ENCODE peak calls at places on chromosomes 5 and 9, in eight cellular contexts. F is cardiac muscle cell, Y is uterus, E is suprapubic skin, B is heart right ventricle, X is ovary, V is right atrium auricular region, I is psoas muscle. U is an unnamed sample. For H3K4me1, the result is how much of the 10 kb centered on the place peaks cover.

GRCh38 chr5:59069438-59070079 is 486.7 kb downstream of the RAB3C start:
- DNase-seq in F (peak), Y (no peak), E (no peak), B (no peak), X (no peak), V (peak), I (no peak), U (peak)

GRCh38 chr5:156391139-156391538 is 64.2 kb downstream of the SGCD start:
- DNase-seq in F (peak), Y (no peak), E (no peak), B (no peak), X (no peak), V (no peak), I (no peak), U (no peak)

GRCh38 chr5:175573493-175574269 is 84.2 kb upstream of the HRH2 start:
- DNase-seq in F (no peak), Y (no peak), E (no peak), B (no peak), X (no peak), V (no peak), I (no peak), U (no peak)

GRCh38 chr9:106678273-106678672 is 184.7 kb upstream of the ZNF462 start:
- DNase-seq in F (no peak), Y (no peak), E (no peak), B (no peak), X (no peak), V (no peak), I (no peak), U (no peak)

GRCh38 chr9:114417511-114417910 is 29.7 kb upstream of the AKNA start:
- DNase-seq in F (peak), Y (no peak), E (no peak), B (no peak), X (no peak), V (no peak), I (no peak), U (no peak)

GRCh38 chr5:82985763-82986162 is 91.4 kb downstream of the TMEM167A start:
- DNase-seq in F (no peak), Y (no peak), E (no peak), B (no peak), X (no peak), V (no peak), I (no peak), U (no peak)

GRCh38 chr9:101478906-101479305 is 43.3 kb upstream of the ALDOB start:
- DNase-seq in F (no peak), Y (no peak), E (no peak), B (no peak), X (no peak), V (no peak), I (no peak), U (no peak)

GRCh38 chr9:127319366-127320121 is 55.0 kb downstream of the GARNL3 start:
- DNase-seq in F (no peak), Y (no peak), E (no peak), B (no peak), X (no peak), V (no peak), I (no peak), U (no peak)

GRCh38 chr9:18989865-18990264 is 43.1 kb downstream of the SAXO1 start:
- DNase-seq in F (no peak), Y (no peak), E (no peak), B (no peak), X (no peak), V (no peak), I (no peak), U (no peak)

GRCh38 chr9:90132866-90133265 is 509.8 kb downstream of the DIRAS2 start:
- DNase-seq in F (no peak), Y (no peak), E (no peak), B (no peak), X (no peak), V (no peak), I (no peak), U (no peak)

GRCh38 chr9:95533996-95534680 is 17.4 kb upstream of the PTCH1 start:
- DNase-seq in F (no peak), Y (no peak), E (no peak), B (no peak), X (no peak), V (no peak), I (no peak), U (no peak)

GRCh38 chr5:179265529-179266290 is 79.6 kb downstream of the ADAMTS2 start:
- DNase-seq in F (peak), Y (peak), E (peak), B (peak), X (peak), V (peak), I (peak), U (peak)

GRCh38 chr9:18490591-18491370 is 16.8 kb downstream of the ADAMTSL1 start:
- DNase-seq in F (peak), Y (peak), E (peak), B (no peak), X (no peak), V (no peak), I (peak), U (peak)

GRCh38 chr5:112690605-112691340 is 46.9 kb upstream of the APC start:
- DNase-seq in F (no peak), Y (no peak), E (no peak), B (no peak), X (no peak), V (no peak), I (no peak), U (no peak)

GRCh38 chr5:51518607-51519006 is 135.4 kb downstream of the ISL1 start:
- DNase-seq in F (no peak), Y (no peak), E (no peak), B (no peak), X (no peak), V (no peak), I (no peak), U (no peak)

GRCh38 chr9:95157491-95158151 is 159.9 kb downstream of the FANCC start:
- DNase-seq in F (peak), Y (peak), E (no peak), B (no peak), X (no peak), V (peak), I (no peak), U (no peak)

GRCh38 chr9:131609116-131609830 is 64.0 kb downstream of the PRRT1B start:
- DNase-seq in F (peak), Y (peak), E (peak), B (no peak), X (peak), V (peak), I (peak), U (no peak)

GRCh38 chr9:104993291-104993963 is 65.5 kb upstream of the ABCA1 start:
- DNase-seq in F (peak), Y (peak), E (peak), B (peak), X (no peak), V (peak), I (peak), U (peak)

GRCh38 chr9:108885643-108886348 is 23.7 kb downstream of the ACTL7A start:
- DNase-seq in F (peak), Y (no peak), E (no peak), B (no peak), X (peak), V (no peak), I (no peak), U (no peak)

GRCh38 chr5:124001216-124001615 is 489.2 kb downstream of the CSNK1G3 start:
- DNase-seq in F (no peak), Y (no peak), E (no peak), B (no peak), X (no peak), V (no peak), I (no peak), U (no peak)

GRCh38 chr5:53170748-53171349 is 61.3 kb upstream of the MOCS2 start:
- DNase-seq in F (peak), Y (no peak), E (no peak), B (no peak), X (no peak), V (no peak), I (no peak), U (no peak)

GRCh38 chr9:88753691-88754367 is 218.9 kb downstream of the NXNL2 start:
- DNase-seq in F (peak), Y (no peak), E (no peak), B (no peak), X (no peak), V (no peak), I (no peak), U (no peak)

GRCh38 chr5:175765858-175766257 is 105.5 kb upstream of the CPLX2 start:
- DNase-seq in F (no peak), Y (no peak), E (no peak), B (no peak), X (no peak), V (no peak), I (no peak), U (no peak)

DNA sequence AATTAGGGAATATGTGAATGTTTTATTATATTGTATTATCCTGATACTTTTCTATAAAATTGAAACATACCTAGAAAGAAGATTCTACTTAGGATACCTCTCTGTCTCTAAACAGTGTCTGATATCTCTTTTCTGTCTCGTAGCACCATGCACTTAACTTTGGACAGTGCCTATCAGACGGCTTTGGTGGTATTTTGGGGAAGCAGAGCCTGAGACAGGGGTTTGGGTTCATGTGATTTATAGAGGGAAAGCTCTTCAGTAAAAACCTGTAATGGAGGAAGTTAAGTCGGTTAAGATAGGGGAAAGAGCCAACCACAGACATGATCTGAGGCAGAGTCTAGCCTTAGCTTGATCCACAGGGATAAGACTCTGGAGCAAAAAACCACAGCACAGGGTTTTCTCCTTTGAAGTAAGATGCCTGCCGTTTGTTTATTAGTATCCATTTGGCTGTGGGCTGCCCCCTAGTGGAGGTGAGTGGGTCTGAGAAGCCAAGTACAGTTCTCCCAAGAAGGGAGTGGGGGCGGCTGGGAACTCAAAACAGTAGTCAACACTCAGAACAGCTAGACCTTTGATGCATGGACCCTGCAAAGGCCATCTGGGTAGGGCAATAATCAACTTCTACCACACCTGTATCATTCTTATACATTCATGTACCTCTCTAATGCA is 141.2 kb upstream of the ASTN2 start:
- DNase-seq in F (peak), Y (no peak), E (peak), B (peak), X (no peak), V (peak), I (peak), U (no peak)
- TF ChIP-seq CTCF in F (peak), Y (no peak), E (no peak), B (peak), X (no peak), V (peak), I (peak), U (peak)

GRCh38 chr9:120714088-120714845 is at the start of gene MEGF9:
- DNase-seq in F (peak), Y (peak), E (peak), B (peak), X (peak), V (peak), I (peak), U (peak)

GRCh38 chr9:120713257-120714087 is 798 bp downstream of the MEGF9 start:
- DNase-seq in F (no peak), Y (peak), E (peak), B (peak), X (peak), V (no peak), I (peak), U (no peak)

GRCh38 chr9:120711841-120712538 is 2.3 kb downstream of the MEGF9 start:
- DNase-seq in F (no peak), Y (no peak), E (no peak), B (no peak), X (no peak), V (no peak), I (no peak), U (no peak)

GRCh38 chr9:120711354-120711753 is 2.9 kb downstream of the MEGF9 start:
- DNase-seq in F (no peak), Y (no peak), E (no peak), B (no peak), X (no peak), V (no peak), I (no peak), U (no peak)

DNA sequence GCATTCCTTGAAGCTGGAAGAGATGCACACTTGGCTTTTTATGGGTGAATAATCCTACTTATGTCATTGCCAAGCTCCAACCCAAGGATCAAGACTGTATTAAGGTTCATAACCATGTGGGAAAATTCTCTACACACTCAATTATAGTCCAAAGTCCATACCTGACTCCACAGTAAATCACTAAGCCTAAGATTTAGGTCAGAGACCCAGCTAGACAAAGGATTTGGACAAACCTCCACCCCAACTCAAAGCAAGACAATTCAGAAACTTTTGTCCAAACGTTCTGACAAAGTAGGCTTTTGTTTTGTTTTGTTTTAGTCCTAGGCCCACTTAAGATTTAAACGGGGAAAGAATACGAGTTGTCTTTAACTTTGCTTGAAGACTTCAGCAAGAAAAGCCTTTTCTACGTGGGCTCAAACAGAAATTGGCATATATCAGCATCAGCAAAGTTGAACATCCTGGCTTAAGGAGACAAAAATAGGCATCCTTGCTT is 1.7 kb downstream of the MEGF9 start:
- DNase-seq in F (no peak), Y (no peak), E (no peak), B (no peak), X (no peak), V (no peak), I (no peak), U (no peak)
- H3K4me1 ChIP-seq in F (under half), Y (under half), E (half or more), B (under half), X (under half), V (under half), I (under half), U (under half)

GRCh38 chr5:103475629-103476240 is 86.9 kb downstream of the NUDT12 start:
- DNase-seq in F (peak), Y (no peak), E (no peak), B (no peak), X (no peak), V (no peak), I (no peak), U (no peak)
- TF ChIP-seq CTCF in F (peak), Y (peak), E (peak), B (peak), X (no peak), V (peak), I (peak), U (peak)

DNA sequence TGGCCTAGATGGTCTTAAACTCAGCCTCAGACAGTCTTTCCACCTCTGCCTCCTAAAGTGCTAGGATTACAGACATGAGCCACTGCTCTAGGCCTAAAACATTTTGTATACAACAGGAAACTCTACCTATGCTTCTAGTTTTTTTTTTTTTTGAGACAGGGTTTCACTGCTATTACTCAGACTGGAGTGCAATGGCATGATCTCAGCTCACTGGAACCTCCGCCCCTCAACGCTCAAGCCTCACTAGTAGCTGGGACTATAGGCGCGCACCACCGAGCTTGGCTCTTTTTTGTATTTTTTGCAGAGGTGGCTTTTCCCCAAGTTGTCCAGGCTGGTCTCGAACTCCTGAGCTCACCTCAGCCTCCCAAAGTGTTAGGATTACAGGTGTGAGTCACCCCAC is 5.4 kb downstream of the HSPA9 start:
- DNase-seq in F (no peak), Y (no peak), E (no peak), B (no peak), X (no peak), V (no peak), I (no peak), U (no peak)
- H3K4me1 ChIP-seq in F (under half), Y (under half), E (under half), B (under half), X (under half), V (under half), I (under half), U (under half)

GRCh38 chr5:25540628-25541027 is 895.9 kb upstream of the CDH10 start:
- DNase-seq in F (no peak), Y (no peak), E (no peak), B (no peak), X (no peak), V (no peak), I (no peak), U (no peak)

GRCh38 chr5:25544652-25545249 is 900.0 kb upstream of the CDH10 start:
- DNase-seq in F (no peak), Y (no peak), E (no peak), B (no peak), X (no peak), V (no peak), I (no peak), U (no peak)
- TF ChIP-seq CTCF in F (no peak), Y (no peak), E (no peak), B (peak), X (no peak), V (peak), I (peak), U (no peak)

GRCh38 chr5:143118222-143118621 is 285.3 kb downstream of the NR3C1 start:
- DNase-seq in F (no peak), Y (no peak), E (no peak), B (no peak), X (no peak), V (no peak), I (no peak), U (no peak)

GRCh38 chr5:143119881-143120341 is 283.6 kb downstream of the NR3C1 start:
- DNase-seq in F (no peak), Y (no peak), E (no peak), B (no peak), X (no peak), V (no peak), I (no peak), U (no peak)

GRCh38 chr5:143119301-143119769 is 284.2 kb downstream of the NR3C1 start:
- DNase-seq in F (no peak), Y (no peak), E (no peak), B (no peak), X (no peak), V (no peak), I (no peak), U (no peak)

GRCh38 chr5:143120460-143121134 is 282.9 kb downstream of the NR3C1 start:
- DNase-seq in F (no peak), Y (no peak), E (no peak), B (no peak), X (no peak), V (no peak), I (no peak), U (no peak)

GRCh38 chr5:143121135-143121474 is 282.4 kb downstream of the NR3C1 start:
- DNase-seq in F (no peak), Y (no peak), E (no peak), B (no peak), X (no peak), V (no peak), I (no peak), U (no peak)
- H3K4me1 ChIP-seq in F (under half), Y (under half), E (under half), B (under half), X (under half), V (under half), I (under half), U (under half)

U was measured in tibial artery.